ENCODE peak calls at places on chromosomes 13 and 19, in four cellular contexts. One of them, this sample, is unnamed.

GRCh38 chr13:111789420-111789819 is 277.5 kb upstream of the SOX1 start:
- DNase-seq in tibial nerve: no peak
- DNase-seq in CD4-positive, alpha-beta T cell: no peak
- DNase-seq in omental fat pad: no peak
- DNase-seq in this sample: no peak

GRCh38 chr13:110556224-110556606 is 5.3 kb downstream of the RAB20 start:
- DNase-seq in CD4-positive, alpha-beta T cell: no peak
- DNase-seq in tibial nerve: no peak
- DNase-seq in omental fat pad: no peak
- DNase-seq in this sample: no peak

GRCh38 chr13:98761126-98761978 is 8.9 kb upstream of the SLC15A1 start:
- DNase-seq in omental fat pad: no peak
- DNase-seq in tibial nerve: no peak
- DNase-seq in CD4-positive, alpha-beta T cell: no peak
- DNase-seq in this sample: no peak

GRCh38 chr13:90352763-90353162 is 994.7 kb upstream of the MIR17HG start:
- DNase-seq in CD4-positive, alpha-beta T cell: no peak
- DNase-seq in tibial nerve: no peak
- DNase-seq in omental fat pad: no peak
- DNase-seq in this sample: no peak

GRCh38 chr19:460877-461609 is at the start of gene SHC2:
- DNase-seq in CD4-positive, alpha-beta T cell: no peak
- DNase-seq in tibial nerve: no peak
- DNase-seq in omental fat pad: no peak
- DNase-seq in this sample: no peak

GRCh38 chr13:32031025-32031814 is at the start of gene FRY:
- DNase-seq in omental fat pad: peak
- DNase-seq in tibial nerve: peak
- DNase-seq in CD4-positive, alpha-beta T cell: peak
- DNase-seq in this sample: peak

GRCh38 chr13:114047358-114047881 is 73.5 kb upstream of the C13orf46 start:
- DNase-seq in omental fat pad: no peak
- DNase-seq in CD4-positive, alpha-beta T cell: no peak
- DNase-seq in tibial nerve: no peak
- DNase-seq in this sample: no peak

GRCh38 chr13:99371956-99372355 is 64.8 kb upstream of the GPR183 start:
- DNase-seq in omental fat pad: no peak
- DNase-seq in tibial nerve: no peak
- DNase-seq in CD4-positive, alpha-beta T cell: peak
- DNase-seq in this sample: no peak

GRCh38 chr19:48999481-49000325 is 6.0 kb downstream of the RUVBL2 start:
- DNase-seq in CD4-positive, alpha-beta T cell: peak
- DNase-seq in omental fat pad: no peak
- DNase-seq in tibial nerve: no peak
- DNase-seq in this sample: peak

GRCh38 chr13:89568746-89569145 is 1778.7 kb upstream of the MIR17HG start:
- DNase-seq in CD4-positive, alpha-beta T cell: no peak
- DNase-seq in omental fat pad: no peak
- DNase-seq in tibial nerve: no peak
- DNase-seq in this sample: no peak

GRCh38 chr13:80239571-80240255 is 101.2 kb downstream of the SPRY2 start:
- DNase-seq in tibial nerve: no peak
- DNase-seq in CD4-positive, alpha-beta T cell: no peak
- DNase-seq in omental fat pad: no peak
- DNase-seq in this sample: no peak

GRCh38 chr13:71864981-71865857 is 1.8 kb downstream of the DACH1 start:
- DNase-seq in tibial nerve: no peak
- DNase-seq in omental fat pad: no peak
- DNase-seq in CD4-positive, alpha-beta T cell: no peak
- DNase-seq in this sample: peak

GRCh38 chr13:91162180-91162579 is 185.3 kb upstream of the MIR17HG start:
- DNase-seq in tibial nerve: no peak
- DNase-seq in omental fat pad: no peak
- DNase-seq in CD4-positive, alpha-beta T cell: no peak
- DNase-seq in this sample: no peak

GRCh38 chr19:7337380-7338194 is 11.2 kb upstream of the ARHGEF18 start:
- DNase-seq in tibial nerve: peak
- DNase-seq in CD4-positive, alpha-beta T cell: no peak
- DNase-seq in omental fat pad: no peak
- DNase-seq in this sample: no peak

GRCh38 chr13:51760592-51760991 is 43.4 kb downstream of the DHRS12 start:
- DNase-seq in CD4-positive, alpha-beta T cell: no peak
- DNase-seq in tibial nerve: no peak
- DNase-seq in omental fat pad: no peak
- DNase-seq in this sample: no peak

GRCh38 chr13:69108486-69108885 is 999.1 kb upstream of the ATXN8OS start:
- DNase-seq in tibial nerve: no peak
- DNase-seq in omental fat pad: no peak
- DNase-seq in CD4-positive, alpha-beta T cell: no peak
- DNase-seq in this sample: no peak

GRCh38 chr13:106917673-106918652 is 350.0 kb upstream of the ARGLU1 start:
- DNase-seq in omental fat pad: peak
- DNase-seq in CD4-positive, alpha-beta T cell: peak
- DNase-seq in tibial nerve: peak
- DNase-seq in this sample: peak

GRCh38 chr13:46672338-46673090 is 119.5 kb downstream of the LRCH1 start:
- DNase-seq in tibial nerve: no peak
- DNase-seq in omental fat pad: no peak
- DNase-seq in CD4-positive, alpha-beta T cell: no peak
- DNase-seq in this sample: no peak

GRCh38 chr13:25232937-25233515 is 54.3 kb downstream of the MTMR6 start:
- DNase-seq in omental fat pad: no peak
- DNase-seq in CD4-positive, alpha-beta T cell: no peak
- DNase-seq in tibial nerve: no peak
- DNase-seq in this sample: no peak

GRCh38 chr19:42254850-42255765 is at the start of gene ERF:
- DNase-seq in omental fat pad: peak
- DNase-seq in CD4-positive, alpha-beta T cell: peak
- DNase-seq in tibial nerve: peak
- DNase-seq in this sample: peak

GRCh38 chr19:48992571-48993174 is 436 bp downstream of the GYS1 start:
- DNase-seq in tibial nerve: no peak
- DNase-seq in CD4-positive, alpha-beta T cell: no peak
- DNase-seq in omental fat pad: no peak
- DNase-seq in this sample: peak

GRCh38 chr19:31568724-31569123 is 219.5 kb upstream of the TSHZ3 start:
- DNase-seq in omental fat pad: no peak
- DNase-seq in CD4-positive, alpha-beta T cell: no peak
- DNase-seq in tibial nerve: no peak
- DNase-seq in this sample: no peak

GRCh38 chr13:30159446-30159839 is 147.9 kb downstream of the KATNAL1 start:
- DNase-seq in CD4-positive, alpha-beta T cell: no peak
- DNase-seq in tibial nerve: no peak
- DNase-seq in omental fat pad: no peak
- DNase-seq in this sample: no peak

GRCh38 chr13:40812724-40813445 is 23.5 kb downstream of the SLC25A15 start:
- DNase-seq in CD4-positive, alpha-beta T cell: no peak
- DNase-seq in omental fat pad: no peak
- DNase-seq in tibial nerve: no peak
- DNase-seq in this sample: no peak

GRCh38 chr13:40814803-40815202 is 25.4 kb downstream of the SLC25A15 start:
- DNase-seq in tibial nerve: no peak
- DNase-seq in CD4-positive, alpha-beta T cell: no peak
- DNase-seq in omental fat pad: no peak
- DNase-seq in this sample: no peak

GRCh38 chr13:40809471-40809870 is 20.1 kb downstream of the SLC25A15 start:
- DNase-seq in omental fat pad: no peak
- DNase-seq in tibial nerve: no peak
- DNase-seq in CD4-positive, alpha-beta T cell: no peak
- DNase-seq in this sample: no peak

GRCh38 chr13:40812102-40812501 is 22.7 kb downstream of the SLC25A15 start:
- DNase-seq in CD4-positive, alpha-beta T cell: no peak
- DNase-seq in omental fat pad: no peak
- DNase-seq in tibial nerve: no peak
- DNase-seq in this sample: no peak

DNA sequence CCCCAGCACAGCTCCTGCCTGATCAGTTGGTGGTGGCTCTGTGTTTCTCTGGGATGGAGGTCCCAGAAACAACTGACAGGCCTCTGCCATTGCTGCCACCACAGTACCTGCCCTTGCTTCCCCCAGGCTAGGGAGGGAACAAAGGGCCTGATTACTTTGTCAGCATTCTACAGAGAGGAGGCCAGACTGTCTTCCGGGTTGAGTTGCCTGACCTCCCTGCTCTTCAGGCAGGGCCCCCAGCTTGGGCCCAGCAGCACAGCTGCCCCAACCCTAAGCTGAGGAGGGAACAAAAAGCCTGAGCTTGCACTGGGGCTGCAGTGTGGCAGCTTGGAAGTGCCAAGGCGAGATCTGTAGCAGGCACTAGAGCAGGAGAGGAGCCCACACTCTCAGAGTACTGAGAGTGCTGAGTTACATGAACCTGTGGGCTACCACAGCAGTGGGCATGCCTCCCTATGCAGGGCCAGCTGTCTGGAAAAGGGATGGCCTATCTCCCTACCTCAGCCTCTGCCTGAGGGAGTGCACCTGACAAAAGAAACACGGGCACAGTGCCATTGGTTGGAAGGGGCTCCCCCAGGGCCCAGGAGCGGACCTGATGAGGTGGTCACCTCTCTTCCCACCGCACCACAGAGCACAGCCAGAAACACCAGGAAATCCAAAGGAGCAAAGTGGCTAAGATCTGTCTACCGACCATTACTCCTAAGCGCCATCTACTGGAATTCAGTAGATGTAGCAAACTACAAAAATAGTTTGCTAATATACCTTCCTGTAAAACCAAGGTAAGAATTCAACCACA is 24.4 kb downstream of the SLC25A15 start:
- DNase-seq in tibial nerve: no peak
- DNase-seq in CD4-positive, alpha-beta T cell: no peak
- DNase-seq in omental fat pad: no peak
- DNase-seq in this sample: no peak
- TF ChIP-seq CTCF in tibial nerve: no peak
- TF ChIP-seq CTCF in CD4-positive, alpha-beta T cell: peak
- TF ChIP-seq CTCF in omental fat pad: no peak
- TF ChIP-seq CTCF in this sample: peak

DNA sequence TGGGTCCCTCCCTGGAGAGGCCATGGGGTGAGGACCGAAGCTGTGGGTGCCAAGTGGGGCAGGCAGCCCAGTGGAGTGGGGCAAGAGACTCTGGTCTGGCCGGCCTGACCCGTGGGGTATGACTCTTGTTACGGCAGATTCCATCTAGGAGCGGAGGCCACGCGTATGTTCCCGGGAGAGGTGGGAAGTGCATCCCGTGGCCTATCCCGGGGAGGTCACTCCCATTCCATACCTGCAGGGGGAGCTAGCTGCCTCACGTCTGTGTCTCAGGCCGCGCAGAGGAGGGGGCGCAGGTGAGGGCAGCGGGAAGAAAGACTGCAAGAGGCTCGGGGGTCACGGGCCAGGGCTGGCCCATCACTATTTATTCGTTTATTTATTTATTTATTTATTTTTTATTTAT is 4.9 kb downstream of the CSNK1G2 start:
- DNase-seq in tibial nerve: peak
- DNase-seq in omental fat pad: no peak
- DNase-seq in CD4-positive, alpha-beta T cell: no peak
- DNase-seq in this sample: peak
- TF ChIP-seq CTCF in tibial nerve: peak
- TF ChIP-seq CTCF in omental fat pad: no peak
- TF ChIP-seq CTCF in CD4-positive, alpha-beta T cell: peak
- TF ChIP-seq CTCF in this sample: peak

GRCh38 chr19:33997690-33998089 is 174.6 kb upstream of the LSM14A start:
- DNase-seq in tibial nerve: no peak
- DNase-seq in CD4-positive, alpha-beta T cell: no peak
- DNase-seq in omental fat pad: no peak
- DNase-seq in this sample: no peak
- TF ChIP-seq CTCF in tibial nerve: no peak
- TF ChIP-seq CTCF in CD4-positive, alpha-beta T cell: no peak
- TF ChIP-seq CTCF in omental fat pad: no peak
- TF ChIP-seq CTCF in this sample: peak

DNA sequence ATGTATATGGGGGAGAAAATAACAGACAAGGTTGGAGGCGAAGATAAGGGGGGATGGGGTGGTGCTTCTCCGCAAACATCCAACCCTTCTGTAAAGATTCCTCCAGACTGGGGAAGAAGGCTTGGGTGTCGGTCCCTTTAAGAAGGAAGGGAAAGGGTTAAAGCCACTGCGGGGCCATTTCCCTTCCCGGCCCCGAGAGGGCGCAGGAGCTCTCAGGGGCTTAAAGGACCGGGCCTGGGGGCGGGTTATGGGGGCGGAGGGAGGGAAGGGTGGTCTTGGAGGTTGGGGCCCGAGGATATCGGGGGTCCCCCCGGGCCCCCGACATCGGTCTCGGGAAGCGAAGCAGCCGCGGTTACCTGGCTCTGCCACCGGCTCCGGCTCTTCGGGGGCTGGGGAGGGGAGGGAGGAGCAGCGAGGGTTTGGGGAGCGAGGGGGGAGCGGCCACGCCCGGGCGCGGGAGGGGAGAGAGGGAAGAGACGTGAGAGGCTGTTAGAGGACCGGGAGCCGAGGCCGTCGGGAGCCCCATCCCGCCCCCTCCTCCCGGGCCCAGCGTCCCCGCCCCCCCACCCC is 2.8 kb downstream of the TNNT1 start:
- DNase-seq in omental fat pad: no peak
- DNase-seq in tibial nerve: no peak
- DNase-seq in CD4-positive, alpha-beta T cell: no peak
- DNase-seq in this sample: no peak
- TF ChIP-seq CTCF in omental fat pad: no peak
- TF ChIP-seq CTCF in tibial nerve: no peak
- TF ChIP-seq CTCF in CD4-positive, alpha-beta T cell: no peak
- TF ChIP-seq CTCF in this sample: peak

This sample was measured in neural crest cell.